ENCODE peak calls at places on chromosomes 3 and 15, in four cellular contexts. One of them, this sample, is unnamed.

GRCh38 chr3:71247948-71248315 is 335.6 kb downstream of the FOXP1 start:
- DNase-seq in neural crest cell: no peak
- DNase-seq in IMR-90: no peak
- DNase-seq in PC-9: no peak
- DNase-seq in this sample: no peak

GRCh38 chr3:111260878-111261277 is 189.3 kb downstream of the NECTIN3 start:
- DNase-seq in PC-9: no peak
- DNase-seq in neural crest cell: no peak
- DNase-seq in IMR-90: peak; percentile 34
- DNase-seq in this sample: no peak

GRCh38 chr3:81033690-81034089 is 727.8 kb downstream of the GBE1 start:
- DNase-seq in PC-9: no peak
- DNase-seq in neural crest cell: no peak
- DNase-seq in IMR-90: no peak
- DNase-seq in this sample: no peak

GRCh38 chr3:41710646-41711388 is 251.1 kb downstream of the ULK4 start:
- DNase-seq in PC-9: peak; percentile 50
- DNase-seq in IMR-90: peak; percentile 83
- DNase-seq in neural crest cell: no peak
- DNase-seq in this sample: peak; percentile 87

GRCh38 chr15:44381223-44381622 is 46.2 kb upstream of the CTDSPL2 start:
- DNase-seq in neural crest cell: no peak
- DNase-seq in PC-9: no peak
- DNase-seq in IMR-90: no peak
- DNase-seq in this sample: peak; percentile 30

GRCh38 chr15:71937650-71938311 is 127.4 kb downstream of the NR2E3 start:
- DNase-seq in IMR-90: no peak
- DNase-seq in neural crest cell: no peak
- DNase-seq in PC-9: no peak
- DNase-seq in this sample: no peak

GRCh38 chr3:134651347-134652041 is 672 bp upstream of the KY start:
- DNase-seq in IMR-90: peak; percentile 26
- DNase-seq in PC-9: no peak
- DNase-seq in neural crest cell: no peak
- DNase-seq in this sample: peak; percentile 59

GRCh38 chr3:65408531-65409181 is 630.1 kb downstream of the MAGI1 start:
- DNase-seq in neural crest cell: no peak
- DNase-seq in PC-9: no peak
- DNase-seq in IMR-90: no peak
- DNase-seq in this sample: no peak

GRCh38 chr3:156513619-156514018 is 41.3 kb downstream of the SSR3 start:
- DNase-seq in IMR-90: no peak
- DNase-seq in PC-9: no peak
- DNase-seq in neural crest cell: no peak
- DNase-seq in this sample: no peak

GRCh38 chr15:96321422-96322391 is 8.8 kb upstream of the NR2F2 start:
- DNase-seq in PC-9: no peak
- DNase-seq in neural crest cell: peak; percentile 50
- DNase-seq in IMR-90: peak; percentile 11
- DNase-seq in this sample: no peak

GRCh38 chr15:74893627-74894026 is 3.8 kb downstream of the MPI start:
- DNase-seq in IMR-90: no peak
- DNase-seq in neural crest cell: no peak
- DNase-seq in PC-9: no peak
- DNase-seq in this sample: no peak

GRCh38 chr3:139906441-139906840 is 28.5 kb upstream of the CLSTN2 start:
- DNase-seq in neural crest cell: no peak
- DNase-seq in PC-9: no peak
- DNase-seq in IMR-90: peak; percentile 22
- DNase-seq in this sample: peak; percentile 41

GRCh38 chr15:60729850-60730458 is 251.0 kb upstream of the ICE2 start:
- DNase-seq in PC-9: no peak
- DNase-seq in IMR-90: no peak
- DNase-seq in neural crest cell: no peak
- DNase-seq in this sample: no peak

GRCh38 chr15:84582583-84583157 is 18.1 kb upstream of the ZSCAN2 start:
- DNase-seq in neural crest cell: no peak
- DNase-seq in PC-9: no peak
- DNase-seq in IMR-90: no peak
- DNase-seq in this sample: peak; percentile 12

GRCh38 chr15:88061452-88061851 is 195.1 kb downstream of the NTRK3 start:
- DNase-seq in PC-9: no peak
- DNase-seq in IMR-90: no peak
- DNase-seq in neural crest cell: no peak
- DNase-seq in this sample: peak; percentile 24

GRCh38 chr3:56761887-56762605 is 39.7 kb downstream of the ARHGEF3 start:
- DNase-seq in neural crest cell: no peak
- DNase-seq in IMR-90: peak; percentile 11
- DNase-seq in PC-9: no peak
- DNase-seq in this sample: peak; percentile 32

GRCh38 chr15:22904736-22905135 is 66.3 kb downstream of the NIPA2 start:
- DNase-seq in neural crest cell: no peak
- DNase-seq in PC-9: no peak
- DNase-seq in IMR-90: no peak
- DNase-seq in this sample: peak; percentile 4

GRCh38 chr15:39239562-39239961 is 341.3 kb upstream of the THBS1 start:
- DNase-seq in neural crest cell: no peak
- DNase-seq in IMR-90: peak; percentile 84
- DNase-seq in PC-9: no peak
- DNase-seq in this sample: peak; percentile 74

GRCh38 chr15:53851110-53851833 is 91.8 kb upstream of the WDR72 start:
- DNase-seq in IMR-90: no peak
- DNase-seq in PC-9: no peak
- DNase-seq in neural crest cell: no peak
- DNase-seq in this sample: no peak

GRCh38 chr15:40097968-40098476 is 10.7 kb downstream of the BMF start:
- DNase-seq in neural crest cell: no peak
- DNase-seq in PC-9: no peak
- DNase-seq in IMR-90: no peak
- DNase-seq in this sample: peak; percentile 57

GRCh38 chr3:167882057-167882667 is 146.6 kb downstream of the SERPINI1 start:
- DNase-seq in PC-9: no peak
- DNase-seq in IMR-90: peak; percentile 60
- DNase-seq in neural crest cell: no peak
- DNase-seq in this sample: peak; percentile 66

GRCh38 chr15:49247556-49248102 is 77.6 kb downstream of the GALK2 start:
- DNase-seq in neural crest cell: no peak
- DNase-seq in PC-9: no peak
- DNase-seq in IMR-90: peak; percentile 50
- DNase-seq in this sample: peak; percentile 79

GRCh38 chr3:115100172-115100571 is 46.9 kb downstream of the ZBTB20 start:
- DNase-seq in PC-9: no peak
- DNase-seq in neural crest cell: no peak
- DNase-seq in IMR-90: peak; percentile 70
- DNase-seq in this sample: peak; percentile 73

GRCh38 chr3:190747566-190747965 is 114.9 kb downstream of the GMNC start:
- DNase-seq in IMR-90: no peak
- DNase-seq in PC-9: no peak
- DNase-seq in neural crest cell: no peak
- DNase-seq in this sample: peak; percentile 27

GRCh38 chr3:160929595-160929994 is 173.6 kb downstream of the PPM1L start:
- DNase-seq in PC-9: no peak
- DNase-seq in IMR-90: no peak
- DNase-seq in neural crest cell: no peak
- DNase-seq in this sample: peak; percentile 12

GRCh38 chr15:46617507-46617906 is 982.7 kb downstream of the SQOR start:
- DNase-seq in PC-9: no peak
- DNase-seq in IMR-90: no peak
- DNase-seq in neural crest cell: no peak
- DNase-seq in this sample: no peak

GRCh38 chr3:196872316-196872715 is 4.6 kb downstream of the SENP5 start:
- DNase-seq in neural crest cell: no peak
- DNase-seq in PC-9: no peak
- DNase-seq in IMR-90: peak; percentile 72
- DNase-seq in this sample: no peak

GRCh38 chr3:197381371-197381770 is 83.0 kb upstream of the DLG1 start:
- DNase-seq in PC-9: no peak
- DNase-seq in IMR-90: no peak
- DNase-seq in neural crest cell: no peak
- DNase-seq in this sample: no peak

GRCh38 chr15:78208341-78208844 is 26.0 kb downstream of the ACSBG1 start:
- DNase-seq in neural crest cell: no peak
- DNase-seq in IMR-90: no peak
- DNase-seq in PC-9: no peak
- DNase-seq in this sample: no peak

GRCh38 chr3:16377847-16378302 is 112.9 kb downstream of the OXNAD1 start:
- DNase-seq in neural crest cell: no peak
- DNase-seq in IMR-90: no peak
- DNase-seq in PC-9: no peak
- DNase-seq in this sample: no peak
- TF ChIP-seq CTCF in neural crest cell: no peak
- TF ChIP-seq CTCF in IMR-90: no peak
- TF ChIP-seq CTCF in PC-9: no peak
- TF ChIP-seq CTCF in this sample: no peak

GRCh38 chr3:69013256-69014021 is at the start of gene EOGT:
- DNase-seq in neural crest cell: peak; percentile 81
- DNase-seq in IMR-90: peak; percentile 82
- DNase-seq in PC-9: peak; percentile 87
- DNase-seq in this sample: peak; percentile 86
- TF ChIP-seq CTCF in neural crest cell: peak; percentile 69
- TF ChIP-seq CTCF in IMR-90: peak; percentile 64
- TF ChIP-seq CTCF in PC-9: peak; percentile 54
- TF ChIP-seq CTCF in this sample: peak; percentile 53

DNA sequence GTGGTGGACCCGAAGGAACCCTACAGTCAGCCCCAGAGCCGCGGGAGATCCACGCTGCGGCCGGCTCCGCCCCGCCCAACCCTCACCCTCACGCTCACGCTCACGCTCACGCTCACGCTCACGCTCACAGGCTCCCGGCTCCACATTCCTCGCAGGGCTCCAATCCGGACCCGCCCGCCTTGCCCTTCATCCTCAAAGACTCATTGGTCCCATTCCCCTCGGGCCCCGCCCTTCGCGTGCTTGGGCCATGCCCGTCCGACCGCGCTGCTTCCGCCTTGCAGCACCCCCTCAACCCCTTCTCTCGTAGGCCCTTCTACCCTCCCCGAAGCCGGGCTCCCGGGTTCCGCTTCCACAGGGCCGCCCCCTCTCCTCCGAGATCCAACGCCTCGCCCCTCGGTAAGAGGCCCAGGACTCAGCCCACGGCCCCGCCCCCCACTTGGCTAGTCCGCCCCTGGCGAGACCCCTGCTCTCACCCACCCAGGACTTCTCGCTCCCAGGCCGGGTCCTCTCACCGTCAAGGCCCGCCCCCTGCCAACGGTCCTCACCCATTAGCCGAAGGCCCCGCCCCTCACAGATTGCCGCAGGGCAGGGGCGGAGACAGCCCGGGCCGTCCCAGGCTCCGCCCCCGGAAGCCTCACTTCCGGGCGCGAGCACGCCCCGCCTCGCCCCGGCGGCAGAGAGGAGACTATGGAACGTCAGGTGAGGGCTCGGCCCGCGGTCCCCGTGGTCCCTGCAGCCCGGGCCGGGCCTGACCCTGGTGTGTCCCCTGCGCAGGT is at the start of gene APEH:
- DNase-seq in IMR-90: peak; percentile 96
- DNase-seq in neural crest cell: peak; percentile 98
- DNase-seq in PC-9: peak; percentile 99
- DNase-seq in this sample: peak; percentile 97
- TF ChIP-seq CTCF in IMR-90: no peak
- TF ChIP-seq CTCF in neural crest cell: no peak
- TF ChIP-seq CTCF in PC-9: no peak
- TF ChIP-seq CTCF in this sample: no peak

GRCh38 chr3:113535898-113536297 is 3.5 kb downstream of the SIDT1 start:
- DNase-seq in neural crest cell: no peak
- DNase-seq in IMR-90: no peak
- DNase-seq in PC-9: no peak
- DNase-seq in this sample: no peak
- TF ChIP-seq CTCF in neural crest cell: peak; percentile 55
- TF ChIP-seq CTCF in IMR-90: peak; percentile 11
- TF ChIP-seq CTCF in PC-9: peak; percentile 35
- TF ChIP-seq CTCF in this sample: no peak

GRCh38 chr3:154898398-154898797 is 181.7 kb upstream of the MME start:
- DNase-seq in PC-9: no peak
- DNase-seq in neural crest cell: no peak
- DNase-seq in IMR-90: no peak
- DNase-seq in this sample: peak; percentile 31

GRCh38 chr3:154901263-154901662 is 178.9 kb upstream of the MME start:
- DNase-seq in neural crest cell: no peak
- DNase-seq in IMR-90: peak; percentile 54
- DNase-seq in PC-9: no peak
- DNase-seq in this sample: peak; percentile 23

GRCh38 chr3:154900777-154901176 is 179.3 kb upstream of the MME start:
- DNase-seq in neural crest cell: no peak
- DNase-seq in PC-9: no peak
- DNase-seq in IMR-90: no peak
- DNase-seq in this sample: peak; percentile 41

GRCh38 chr3:154898916-154899315 is 181.2 kb upstream of the MME start:
- DNase-seq in neural crest cell: no peak
- DNase-seq in PC-9: no peak
- DNase-seq in IMR-90: no peak
- DNase-seq in this sample: no peak

DNA sequence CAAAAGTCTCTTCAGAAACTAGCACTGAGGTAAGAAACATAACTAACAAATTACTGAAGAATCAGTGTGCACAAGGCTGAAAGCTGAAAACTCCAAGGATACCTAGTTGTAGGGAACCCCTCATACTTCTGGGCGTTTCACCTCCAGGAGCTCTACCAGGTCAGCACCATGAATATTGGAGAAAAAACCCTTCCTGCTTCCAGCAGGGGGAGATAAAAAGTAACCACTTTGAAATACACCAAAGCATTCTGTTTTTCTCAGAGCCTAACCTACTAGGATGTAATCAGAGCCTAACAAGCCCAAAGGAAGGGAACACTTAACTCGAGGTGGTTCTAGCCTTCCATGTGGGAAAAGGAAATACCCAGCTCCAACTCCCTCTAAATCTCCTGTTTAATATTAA is 175.8 kb upstream of the MME start:
- DNase-seq in PC-9: peak; percentile 3
- DNase-seq in neural crest cell: no peak
- DNase-seq in IMR-90: peak; percentile 54
- DNase-seq in this sample: peak; percentile 37
- TF ChIP-seq CTCF in PC-9: peak; percentile 64
- TF ChIP-seq CTCF in neural crest cell: peak; percentile 60
- TF ChIP-seq CTCF in IMR-90: peak; percentile 58
- TF ChIP-seq CTCF in this sample: peak; percentile 57

GRCh38 chr15:73862276-73862675 is 11.1 kb upstream of the TBC1D21 start:
- DNase-seq in IMR-90: no peak
- DNase-seq in PC-9: no peak
- DNase-seq in neural crest cell: no peak
- DNase-seq in this sample: no peak
- TF ChIP-seq CTCF in IMR-90: no peak
- TF ChIP-seq CTCF in PC-9: no peak
- TF ChIP-seq CTCF in neural crest cell: no peak
- TF ChIP-seq CTCF in this sample: no peak

GRCh38 chr15:70258369-70259029 is 160.8 kb upstream of the TLE3 start:
- DNase-seq in PC-9: no peak
- DNase-seq in neural crest cell: no peak
- DNase-seq in IMR-90: no peak
- DNase-seq in this sample: no peak

GRCh38 chr15:70260096-70260495 is 162.4 kb upstream of the TLE3 start:
- DNase-seq in IMR-90: no peak
- DNase-seq in neural crest cell: no peak
- DNase-seq in PC-9: no peak
- DNase-seq in this sample: no peak

GRCh38 chr15:70259030-70259424 is 161.3 kb upstream of the TLE3 start:
- DNase-seq in PC-9: no peak
- DNase-seq in IMR-90: peak; percentile 62
- DNase-seq in neural crest cell: no peak
- DNase-seq in this sample: peak; percentile 78

GRCh38 chr15:70260580-70260979 is 162.9 kb upstream of the TLE3 start:
- DNase-seq in IMR-90: no peak
- DNase-seq in PC-9: no peak
- DNase-seq in neural crest cell: no peak
- DNase-seq in this sample: no peak

GRCh38 chr15:70259640-70260066 is 161.9 kb upstream of the TLE3 start:
- DNase-seq in IMR-90: no peak
- DNase-seq in PC-9: no peak
- DNase-seq in neural crest cell: no peak
- DNase-seq in this sample: no peak
- TF ChIP-seq CTCF in IMR-90: no peak
- TF ChIP-seq CTCF in PC-9: no peak
- TF ChIP-seq CTCF in neural crest cell: no peak
- TF ChIP-seq CTCF in this sample: peak; percentile 7